ENCODE peak calls at places on chromosomes 16 and 17, in six cellular contexts. Y is lower lobe of right lung, Q is K562, R is fibroblast of pulmonary artery, T is GM12878, Z is sigmoid colon. S is an unnamed sample.

GRCh38 chr17:944266-944665 is 35.3 kb downstream of the NXN start:
- DNase-seq in Y (no peak), Q (no peak), R (no peak), T (no peak), Z (no peak), S (no peak)

GRCh38 chr16:84827897-84828296 is 8.1 kb downstream of the CRISPLD2 start:
- DNase-seq in Y (no peak), Q (no peak), R (no peak), T (no peak), Z (peak), S (no peak)

GRCh38 chr17:64411999-64412771 is 21.5 kb upstream of the PECAM1 start:
- DNase-seq in Y (peak), Q (no peak), R (peak), T (no peak), Z (peak), S (peak)

GRCh38 chr17:74526681-74527080 is 4.6 kb downstream of the CD300LB start:
- DNase-seq in Y (no peak), Q (no peak), R (no peak), T (no peak), Z (no peak), S (no peak)

GRCh38 chr16:8961811-8962390 is 1.8 kb downstream of the USP7 start:
- DNase-seq in Y (no peak), Q (no peak), R (no peak), T (no peak), Z (no peak), S (no peak)

GRCh38 chr17:57604771-57605733 is 140.0 kb downstream of the CCDC182 start:
- DNase-seq in Y (no peak), Q (no peak), R (peak), T (peak), Z (peak), S (peak)

GRCh38 chr17:58332720-58333395 is 4.3 kb upstream of the TSPOAP1 start:
- DNase-seq in Y (no peak), Q (no peak), R (no peak), T (no peak), Z (no peak), S (no peak)

GRCh38 chr17:40060887-40061480 is 1.8 kb upstream of the THRA start:
- DNase-seq in Y (peak), Q (no peak), R (no peak), T (no peak), Z (no peak), S (no peak)

GRCh38 chr16:75138636-75139035 is 9.7 kb upstream of the ZFP1 start:
- DNase-seq in Y (no peak), Q (no peak), R (peak), T (no peak), Z (no peak), S (no peak)

GRCh38 chr16:1712791-1713261 is 6.8 kb downstream of the MAPK8IP3 start:
- DNase-seq in Y (no peak), Q (no peak), R (no peak), T (no peak), Z (no peak), S (no peak)

GRCh38 chr16:55663770-55664677 is 8.2 kb downstream of the SLC6A2 start:
- DNase-seq in Y (no peak), Q (no peak), R (no peak), T (no peak), Z (no peak), S (no peak)

GRCh38 chr17:77817953-77818352 is 140.6 kb upstream of the TNRC6C start:
- DNase-seq in Y (no peak), Q (no peak), R (no peak), T (no peak), Z (no peak), S (no peak)

GRCh38 chr16:18979936-18980335 is 3.8 kb upstream of the TMC7 start:
- DNase-seq in Y (no peak), Q (no peak), R (no peak), T (no peak), Z (no peak), S (no peak)

GRCh38 chr17:14833201-14833773 is 431.8 kb downstream of the PMP22 start:
- DNase-seq in Y (no peak), Q (no peak), R (peak), T (no peak), Z (no peak), S (no peak)

GRCh38 chr17:75875182-75875939 is 3.0 kb downstream of the TRIM47 start:
- DNase-seq in Y (no peak), Q (no peak), R (no peak), T (no peak), Z (peak), S (no peak)

GRCh38 chr17:34703533-34703932 is 124.2 kb downstream of the TMEM132E start:
- DNase-seq in Y (no peak), Q (peak), R (peak), T (no peak), Z (no peak), S (peak)

GRCh38 chr17:73932216-73932749 is 271.2 kb upstream of the RPL38 start:
- DNase-seq in Y (no peak), Q (no peak), R (no peak), T (no peak), Z (no peak), S (no peak)

GRCh38 chr16:83215417-83216001 is 588.7 kb downstream of the CDH13 start:
- DNase-seq in Y (no peak), Q (peak), R (peak), T (no peak), Z (no peak), S (peak)

GRCh38 chr17:29929006-29929543 is 953 bp downstream of the SSH2 start:
- DNase-seq in Y (no peak), Q (peak), R (peak), T (no peak), Z (no peak), S (peak)

GRCh38 chr17:17305282-17305801 is 2.2 kb downstream of the NT5M start:
- DNase-seq in Y (no peak), Q (peak), R (no peak), T (peak), Z (no peak), S (peak)

GRCh38 chr17:78883090-78883532 is 19.9 kb downstream of the CEP295NL start:
- DNase-seq in Y (peak), Q (peak), R (peak), T (no peak), Z (peak), S (no peak)

GRCh38 chr16:72013389-72013788 is 4.8 kb downstream of the DHODH start:
- DNase-seq in Y (peak), Q (peak), R (peak), T (no peak), Z (no peak), S (no peak)

GRCh38 chr16:10206215-10206614 is 24.0 kb upstream of the GRIN2A start:
- DNase-seq in Y (no peak), Q (no peak), R (no peak), T (peak), Z (no peak), S (no peak)

GRCh38 chr16:22632621-22633020 is 121.9 kb downstream of the NPIPB5 start:
- DNase-seq in Y (no peak), Q (no peak), R (no peak), T (no peak), Z (no peak), S (no peak)

GRCh38 chr16:3256876-3257465 is 538 bp upstream of the MEFV start:
- DNase-seq in Y (no peak), Q (no peak), R (peak), T (no peak), Z (no peak), S (no peak)

GRCh38 chr17:41917192-41917591 is 1.6 kb downstream of the ACLY start:
- DNase-seq in Y (no peak), Q (no peak), R (peak), T (no peak), Z (no peak), S (no peak)

GRCh38 chr16:86798247-86799041 is 220.1 kb downstream of the FOXL1 start:
- DNase-seq in Y (no peak), Q (no peak), R (no peak), T (no peak), Z (peak), S (no peak)

GRCh38 chr16:69796285-69797118 is 34.4 kb downstream of the WWP2 start:
- DNase-seq in Y (no peak), Q (peak), R (peak), T (no peak), Z (peak), S (peak)

GRCh38 chr16:3027983-3028715 is 4.3 kb downstream of the THOC6 start:
- DNase-seq in Y (peak), Q (peak), R (peak), T (peak), Z (peak), S (peak)

GRCh38 chr16:88697831-88698693 is 8.1 kb downstream of the RNF166 start:
- DNase-seq in Y (no peak), Q (no peak), R (no peak), T (no peak), Z (no peak), S (no peak)
- TF ChIP-seq CTCF in Y (peak), Q (peak), R (peak), T (peak), Z (no peak), S (peak)

GRCh38 chr16:27780468-27781194 is 230.7 kb downstream of the KATNIP start:
- DNase-seq in Y (no peak), Q (no peak), R (no peak), T (no peak), Z (no peak), S (no peak)

GRCh38 chr16:27781195-27781524 is 231.2 kb downstream of the KATNIP start:
- DNase-seq in Y (no peak), Q (no peak), R (peak), T (no peak), Z (peak), S (no peak)

GRCh38 chr16:27778171-27778925 is 228.4 kb downstream of the KATNIP start:
- DNase-seq in Y (no peak), Q (no peak), R (no peak), T (no peak), Z (no peak), S (no peak)

GRCh38 chr16:27778926-27779570 is 229.1 kb downstream of the KATNIP start:
- DNase-seq in Y (no peak), Q (no peak), R (no peak), T (no peak), Z (no peak), S (no peak)

DNA sequence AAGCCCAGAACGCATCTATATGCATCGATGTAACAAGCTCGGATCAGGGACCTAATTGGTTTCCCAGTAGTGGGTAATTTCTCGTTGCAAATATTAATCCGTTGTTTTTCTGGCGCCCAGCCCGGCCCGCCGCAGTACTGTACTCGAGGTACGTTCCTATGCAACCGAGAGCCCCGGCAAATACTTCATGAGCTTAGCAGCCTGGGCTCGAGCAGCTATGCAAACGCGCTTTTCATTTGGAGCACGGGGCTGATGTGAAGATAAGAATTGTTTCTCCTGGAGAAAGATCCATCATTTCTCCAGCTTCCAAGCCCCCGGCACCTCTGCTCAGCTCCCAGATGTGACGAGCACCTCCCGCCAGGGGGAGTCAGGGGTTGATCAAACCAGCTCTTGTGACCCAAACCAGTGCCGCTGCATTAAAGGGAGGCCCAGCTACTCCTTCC is 229.8 kb downstream of the KATNIP start:
- DNase-seq in Y (peak), Q (peak), R (peak), T (no peak), Z (no peak), S (peak)
- TF ChIP-seq CTCF in Y (peak), Q (peak), R (peak), T (no peak), Z (no peak), S (peak)

DNA sequence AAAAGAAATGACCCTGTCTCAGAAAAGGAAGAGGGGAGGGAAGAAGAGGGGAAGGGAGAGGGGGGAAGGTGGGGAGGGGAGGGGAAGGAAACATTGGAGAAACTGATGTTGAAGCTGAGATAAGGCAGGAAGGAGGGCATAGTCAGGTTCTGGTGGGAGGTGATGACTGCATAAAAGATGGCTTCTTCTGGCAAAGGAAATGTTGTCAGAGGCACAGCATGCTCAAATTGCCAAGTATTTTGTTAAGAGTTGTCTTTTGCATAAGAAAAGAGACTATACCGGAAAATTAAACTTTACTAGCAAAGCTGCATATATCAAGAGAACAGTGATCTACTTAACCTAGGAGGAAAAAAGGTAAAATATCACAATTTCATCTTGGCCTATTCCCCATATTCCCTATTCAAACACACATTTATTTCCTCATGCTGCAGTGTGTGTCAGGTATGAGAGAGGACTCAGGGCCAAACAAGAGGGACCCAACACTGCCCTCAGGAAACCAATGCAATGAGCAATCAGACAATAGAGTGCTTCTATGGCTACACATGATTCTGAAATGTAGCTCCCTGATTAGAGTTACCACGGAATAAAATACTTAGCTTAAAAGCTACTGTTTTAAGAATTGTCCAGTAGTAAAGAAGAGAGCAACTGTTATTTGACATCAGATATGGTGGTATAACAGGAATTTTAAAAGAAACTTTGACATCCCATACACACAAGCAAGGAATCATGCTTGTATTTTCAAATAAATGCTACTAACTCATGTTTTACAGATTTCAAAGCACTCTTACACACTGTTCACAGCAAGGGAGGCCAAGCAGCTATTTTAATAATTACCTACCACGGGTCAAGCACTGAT is 80.9 kb downstream of the PARN start:
- DNase-seq in Y (no peak), Q (no peak), R (no peak), T (no peak), Z (no peak), S (no peak)
- TF ChIP-seq CTCF in Y (no peak), Q (no peak), R (no peak), T (no peak), Z (no peak), S (no peak)

GRCh38 chr16:49890876-49891275 is 35.0 kb upstream of the ZNF423 start:
- DNase-seq in Y (no peak), Q (peak), R (peak), T (no peak), Z (no peak), S (peak)
- TF ChIP-seq CTCF in Y (no peak), Q (peak), R (peak), T (peak), Z (no peak), S (peak)

GRCh38 chr17:69058165-69058564 is 2.6 kb downstream of the ABCA9 start:
- DNase-seq in Y (no peak), Q (no peak), R (peak), T (no peak), Z (no peak), S (no peak)
- TF ChIP-seq CTCF in Y (peak), Q (peak), R (peak), T (no peak), Z (no peak), S (no peak)

S was measured in nephron progenitor cell.